ENCODE peak calls at places on chromosomes 6 and 20, in five cellular contexts. One of them, this sample, is unnamed.

GRCh38 chr6:138253731-138254130 is 35.4 kb upstream of the PBOV1 start:
- DNase-seq in omental fat pad: no peak
- DNase-seq in endothelial cell: no peak
- DNase-seq in EH: no peak
- DNase-seq in HT1080: no peak
- DNase-seq in this sample: no peak

GRCh38 chr6:116206231-116206903 is 47.5 kb downstream of the TSPYL4 start:
- DNase-seq in omental fat pad: no peak
- DNase-seq in endothelial cell: no peak
- DNase-seq in EH: peak
- DNase-seq in HT1080: peak
- DNase-seq in this sample: no peak

GRCh38 chr6:44642870-44643522 is 255.5 kb downstream of the CDC5L start:
- DNase-seq in omental fat pad: no peak
- DNase-seq in endothelial cell: no peak
- DNase-seq in EH: peak
- DNase-seq in HT1080: peak
- DNase-seq in this sample: no peak

GRCh38 chr20:44714701-44715494 is at the start of gene CCN5:
- DNase-seq in omental fat pad: no peak
- DNase-seq in endothelial cell: no peak
- DNase-seq in EH: peak
- DNase-seq in HT1080: peak
- DNase-seq in this sample: peak

GRCh38 chr6:33080127-33081089 is 4.6 kb downstream of the HLA-DPB1 start:
- DNase-seq in omental fat pad: no peak
- DNase-seq in endothelial cell: peak
- DNase-seq in EH: peak
- DNase-seq in HT1080: peak
- DNase-seq in this sample: no peak

GRCh38 chr6:135624402-135625297 is 127.1 kb upstream of the AHI1 start:
- DNase-seq in omental fat pad: no peak
- DNase-seq in endothelial cell: no peak
- DNase-seq in EH: peak
- DNase-seq in HT1080: no peak
- DNase-seq in this sample: no peak

GRCh38 chr6:144845181-144845580 is 560.0 kb downstream of the UTRN start:
- DNase-seq in omental fat pad: no peak
- DNase-seq in endothelial cell: no peak
- DNase-seq in EH: peak
- DNase-seq in HT1080: no peak
- DNase-seq in this sample: no peak

GRCh38 chr6:166713608-166714510 is 86.8 kb upstream of the RPS6KA2 start:
- DNase-seq in omental fat pad: no peak
- DNase-seq in endothelial cell: no peak
- DNase-seq in EH: no peak
- DNase-seq in HT1080: no peak
- DNase-seq in this sample: no peak

GRCh38 chr6:101422811-101423210 is 29.3 kb downstream of the GRIK2 start:
- DNase-seq in omental fat pad: no peak
- DNase-seq in endothelial cell: no peak
- DNase-seq in EH: no peak
- DNase-seq in HT1080: no peak
- DNase-seq in this sample: no peak

GRCh38 chr6:45148278-45148677 is 179.9 kb upstream of the RUNX2 start:
- DNase-seq in omental fat pad: no peak
- DNase-seq in endothelial cell: no peak
- DNase-seq in EH: no peak
- DNase-seq in HT1080: no peak
- DNase-seq in this sample: no peak

GRCh38 chr6:53309059-53309896 is 39.5 kb downstream of the ELOVL5 start:
- DNase-seq in omental fat pad: no peak
- DNase-seq in endothelial cell: no peak
- DNase-seq in EH: peak
- DNase-seq in HT1080: no peak
- DNase-seq in this sample: no peak

GRCh38 chr20:58236612-58237317 is 8.3 kb upstream of the ANKRD60 start:
- DNase-seq in omental fat pad: peak
- DNase-seq in endothelial cell: peak
- DNase-seq in EH: peak
- DNase-seq in HT1080: peak
- DNase-seq in this sample: peak

GRCh38 chr6:122198922-122199321 is 200.5 kb upstream of the HSF2 start:
- DNase-seq in omental fat pad: no peak
- DNase-seq in endothelial cell: no peak
- DNase-seq in EH: no peak
- DNase-seq in HT1080: no peak
- DNase-seq in this sample: no peak

GRCh38 chr6:16904957-16905356 is 143.7 kb upstream of the ATXN1 start:
- DNase-seq in omental fat pad: no peak
- DNase-seq in endothelial cell: no peak
- DNase-seq in EH: no peak
- DNase-seq in HT1080: no peak
- DNase-seq in this sample: no peak

GRCh38 chr20:53138454-53139291 is 166.5 kb downstream of the TSHZ2 start:
- DNase-seq in omental fat pad: no peak
- DNase-seq in endothelial cell: no peak
- DNase-seq in EH: no peak
- DNase-seq in HT1080: no peak
- DNase-seq in this sample: no peak

GRCh38 chr6:6811151-6812002 is 222.9 kb downstream of the LY86 start:
- DNase-seq in omental fat pad: no peak
- DNase-seq in endothelial cell: peak
- DNase-seq in EH: peak
- DNase-seq in HT1080: peak
- DNase-seq in this sample: peak

GRCh38 chr6:22325481-22325880 is 28.6 kb upstream of the PRL start:
- DNase-seq in omental fat pad: no peak
- DNase-seq in endothelial cell: no peak
- DNase-seq in EH: peak
- DNase-seq in HT1080: no peak
- DNase-seq in this sample: no peak

GRCh38 chr20:13800728-13801134 is 15.9 kb downstream of the NDUFAF5 start:
- DNase-seq in omental fat pad: no peak
- DNase-seq in endothelial cell: no peak
- DNase-seq in EH: peak
- DNase-seq in HT1080: peak
- DNase-seq in this sample: peak

GRCh38 chr6:43274916-43275597 is 23.0 kb upstream of the SLC22A7 start:
- DNase-seq in omental fat pad: no peak
- DNase-seq in endothelial cell: no peak
- DNase-seq in EH: no peak
- DNase-seq in HT1080: no peak
- DNase-seq in this sample: no peak

GRCh38 chr6:132126150-132126549 is 175.0 kb upstream of the CCN2 start:
- DNase-seq in omental fat pad: no peak
- DNase-seq in endothelial cell: no peak
- DNase-seq in EH: no peak
- DNase-seq in HT1080: no peak
- DNase-seq in this sample: no peak

GRCh38 chr6:120328521-120328920 is 979.0 kb upstream of the MAN1A1 start:
- DNase-seq in omental fat pad: no peak
- DNase-seq in endothelial cell: no peak
- DNase-seq in EH: no peak
- DNase-seq in HT1080: no peak
- DNase-seq in this sample: no peak

GRCh38 chr20:44702776-44703175 is 12.4 kb upstream of the CCN5 start:
- DNase-seq in omental fat pad: no peak
- DNase-seq in endothelial cell: no peak
- DNase-seq in EH: peak
- DNase-seq in HT1080: peak
- DNase-seq in this sample: peak

GRCh38 chr6:31621991-31622390 is 1.5 kb downstream of the PRRC2A start:
- DNase-seq in omental fat pad: no peak
- DNase-seq in endothelial cell: no peak
- DNase-seq in EH: peak
- DNase-seq in HT1080: no peak
- DNase-seq in this sample: no peak

GRCh38 chr6:113203135-113203534 is 654.0 kb upstream of the MARCKS start:
- DNase-seq in omental fat pad: no peak
- DNase-seq in endothelial cell: no peak
- DNase-seq in EH: no peak
- DNase-seq in HT1080: no peak
- DNase-seq in this sample: no peak

GRCh38 chr6:100724222-100724621 is 156.9 kb downstream of the ASCC3 start:
- DNase-seq in omental fat pad: no peak
- DNase-seq in endothelial cell: no peak
- DNase-seq in EH: no peak
- DNase-seq in HT1080: no peak
- DNase-seq in this sample: no peak

GRCh38 chr20:11271920-11272594 is 598.3 kb upstream of the JAG1 start:
- DNase-seq in omental fat pad: no peak
- DNase-seq in endothelial cell: no peak
- DNase-seq in EH: no peak
- DNase-seq in HT1080: no peak
- DNase-seq in this sample: no peak

GRCh38 chr6:39897699-39898098 is 36.6 kb downstream of the MOCS1 start:
- DNase-seq in omental fat pad: no peak
- DNase-seq in endothelial cell: no peak
- DNase-seq in EH: no peak
- DNase-seq in HT1080: no peak
- DNase-seq in this sample: no peak

GRCh38 chr6:43990275-43990626 is 137.0 kb downstream of the MRPL14 start:
- DNase-seq in omental fat pad: no peak
- DNase-seq in endothelial cell: no peak
- DNase-seq in EH: peak
- DNase-seq in HT1080: no peak
- DNase-seq in this sample: no peak

GRCh38 chr6:112216699-112217551 is 37.4 kb downstream of the LAMA4 start:
- DNase-seq in omental fat pad: no peak
- DNase-seq in endothelial cell: no peak
- DNase-seq in EH: peak
- DNase-seq in HT1080: peak
- DNase-seq in this sample: peak

GRCh38 chr6:126444874-126445273 is 105.0 kb downstream of the CENPW start:
- DNase-seq in omental fat pad: no peak
- DNase-seq in endothelial cell: no peak
- DNase-seq in EH: peak
- DNase-seq in HT1080: peak
- DNase-seq in this sample: peak

GRCh38 chr6:157961829-157962228 is 19.8 kb upstream of the SYNJ2 start:
- DNase-seq in omental fat pad: no peak
- DNase-seq in endothelial cell: no peak
- DNase-seq in EH: no peak
- DNase-seq in HT1080: no peak
- DNase-seq in this sample: no peak

GRCh38 chr6:53939830-53940229 is 145.0 kb downstream of the LRRC1 start:
- DNase-seq in omental fat pad: no peak
- DNase-seq in endothelial cell: no peak
- DNase-seq in EH: no peak
- DNase-seq in HT1080: no peak
- DNase-seq in this sample: no peak

GRCh38 chr6:4573958-4574481 is 202.2 kb upstream of the CDYL start:
- DNase-seq in omental fat pad: no peak
- DNase-seq in endothelial cell: no peak
- DNase-seq in EH: no peak
- DNase-seq in HT1080: no peak
- DNase-seq in this sample: peak

GRCh38 chr6:168049277-168049676 is 29.7 kb downstream of the FRMD1 start:
- DNase-seq in omental fat pad: no peak
- DNase-seq in endothelial cell: no peak
- DNase-seq in EH: no peak
- DNase-seq in HT1080: no peak
- DNase-seq in this sample: no peak

GRCh38 chr20:45828589-45828988 is 1.5 kb upstream of the TNNC2 start:
- DNase-seq in omental fat pad: no peak
- DNase-seq in endothelial cell: no peak
- DNase-seq in EH: peak
- DNase-seq in HT1080: no peak
- DNase-seq in this sample: no peak